ENCODE peak calls at places on chromosomes 4 and X, in six cellular contexts. One of them, this sample, is unnamed.

GRCh38 chr4:187393546-187394344 is 601.8 kb upstream of the ZFP42 start:
- DNase-seq in hepatocyte: no peak
- DNase-seq in progenitor cell of endocrine pancreas: no peak
- DNase-seq in epithelial cell of esophagus: no peak
- DNase-seq in activated B cell treated with CpG ODN at 0.5 μM for 24 hours: no peak
- DNase-seq in B cell: no peak
- DNase-seq in this sample: no peak

GRCh38 chr4:2339458-2340271 is 77.8 kb upstream of the MXD4 start:
- DNase-seq in epithelial cell of esophagus: no peak
- DNase-seq in progenitor cell of endocrine pancreas: peak
- DNase-seq in activated B cell treated with CpG ODN at 0.5 μM for 24 hours: no peak
- DNase-seq in hepatocyte: no peak
- DNase-seq in B cell: no peak
- DNase-seq in this sample: peak

GRCh38 chrX:64093761-64094160 is 111.7 kb downstream of the AMER1 start:
- DNase-seq in hepatocyte: no peak
- DNase-seq in epithelial cell of esophagus: peak
- DNase-seq in B cell: no peak
- DNase-seq in progenitor cell of endocrine pancreas: no peak
- DNase-seq in activated B cell treated with CpG ODN at 0.5 μM for 24 hours: no peak
- DNase-seq in this sample: no peak

GRCh38 chr4:153603835-153604234 is 80.2 kb upstream of the TLR2 start:
- DNase-seq in progenitor cell of endocrine pancreas: no peak
- DNase-seq in activated B cell treated with CpG ODN at 0.5 μM for 24 hours: no peak
- DNase-seq in epithelial cell of esophagus: no peak
- DNase-seq in hepatocyte: no peak
- DNase-seq in B cell: no peak
- DNase-seq in this sample: no peak

GRCh38 chr4:52588771-52589591 is 70.1 kb downstream of the USP46 start:
- DNase-seq in epithelial cell of esophagus: peak
- DNase-seq in activated B cell treated with CpG ODN at 0.5 μM for 24 hours: no peak
- DNase-seq in hepatocyte: no peak
- DNase-seq in progenitor cell of endocrine pancreas: no peak
- DNase-seq in B cell: no peak
- DNase-seq in this sample: no peak

GRCh38 chr4:2913168-2913567 is 50.0 kb downstream of the NOP14 start:
- DNase-seq in activated B cell treated with CpG ODN at 0.5 μM for 24 hours: no peak
- DNase-seq in B cell: no peak
- DNase-seq in epithelial cell of esophagus: no peak
- DNase-seq in hepatocyte: no peak
- DNase-seq in progenitor cell of endocrine pancreas: no peak
- DNase-seq in this sample: no peak

GRCh38 chr4:146207410-146207809 is 6.9 kb upstream of the REELD1 start:
- DNase-seq in epithelial cell of esophagus: no peak
- DNase-seq in hepatocyte: no peak
- DNase-seq in activated B cell treated with CpG ODN at 0.5 μM for 24 hours: no peak
- DNase-seq in B cell: no peak
- DNase-seq in progenitor cell of endocrine pancreas: no peak
- DNase-seq in this sample: no peak

GRCh38 chr4:61666248-61666647 is 466.1 kb downstream of the ADGRL3 start:
- DNase-seq in B cell: no peak
- DNase-seq in epithelial cell of esophagus: no peak
- DNase-seq in hepatocyte: no peak
- DNase-seq in progenitor cell of endocrine pancreas: no peak
- DNase-seq in activated B cell treated with CpG ODN at 0.5 μM for 24 hours: no peak
- DNase-seq in this sample: no peak

GRCh38 chrX:43644124-43644701 is 11.9 kb upstream of the MAOA start:
- DNase-seq in hepatocyte: peak
- DNase-seq in B cell: no peak
- DNase-seq in epithelial cell of esophagus: peak
- DNase-seq in activated B cell treated with CpG ODN at 0.5 μM for 24 hours: no peak
- DNase-seq in progenitor cell of endocrine pancreas: no peak
- DNase-seq in this sample: no peak

DNA sequence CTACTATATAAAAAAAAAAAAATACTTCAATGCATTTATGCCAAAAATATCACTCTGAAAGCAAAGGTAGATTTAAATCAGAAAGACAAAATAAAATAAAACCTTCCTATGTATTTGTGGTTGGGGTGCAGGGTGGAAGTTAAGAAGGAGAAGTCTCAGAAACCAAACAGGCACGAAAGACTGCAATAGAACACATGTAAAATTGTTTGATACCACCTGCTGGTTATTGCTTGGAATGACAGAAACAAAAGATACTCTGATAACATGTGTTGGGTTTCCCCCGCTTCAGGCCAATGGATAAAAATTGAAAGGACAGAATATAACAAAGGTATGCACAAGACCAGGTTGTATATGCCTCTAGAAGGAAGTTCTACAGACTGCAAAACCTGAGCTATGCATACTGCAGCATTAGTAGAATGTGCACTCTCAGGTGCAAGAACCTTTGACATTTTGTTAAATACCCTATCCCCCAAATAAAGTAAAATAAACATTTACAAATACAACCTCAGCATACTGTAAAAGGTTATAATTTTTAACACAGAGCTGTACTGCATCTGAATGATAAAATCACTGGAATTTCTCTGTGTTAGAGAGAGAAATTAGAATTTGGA is 118.8 kb downstream of the GABRA2 start:
- DNase-seq in B cell: peak
- DNase-seq in activated B cell treated with CpG ODN at 0.5 μM for 24 hours: no peak
- DNase-seq in hepatocyte: peak
- DNase-seq in epithelial cell of esophagus: peak
- DNase-seq in progenitor cell of endocrine pancreas: no peak
- DNase-seq in this sample: no peak
- TF ChIP-seq CTCF in B cell: peak
- TF ChIP-seq CTCF in activated B cell treated with CpG ODN at 0.5 μM for 24 hours: no peak
- TF ChIP-seq CTCF in hepatocyte: peak
- TF ChIP-seq CTCF in epithelial cell of esophagus: peak
- TF ChIP-seq CTCF in progenitor cell of endocrine pancreas: peak
- TF ChIP-seq CTCF in this sample: peak

GRCh38 chr4:176053785-176054184 is 11.9 kb upstream of the WDR17 start:
- DNase-seq in epithelial cell of esophagus: no peak
- DNase-seq in hepatocyte: no peak
- DNase-seq in activated B cell treated with CpG ODN at 0.5 μM for 24 hours: no peak
- DNase-seq in progenitor cell of endocrine pancreas: no peak
- DNase-seq in B cell: no peak
- DNase-seq in this sample: no peak

GRCh38 chr4:176052744-176053143 is 12.9 kb upstream of the WDR17 start:
- DNase-seq in epithelial cell of esophagus: no peak
- DNase-seq in activated B cell treated with CpG ODN at 0.5 μM for 24 hours: no peak
- DNase-seq in hepatocyte: no peak
- DNase-seq in B cell: peak
- DNase-seq in progenitor cell of endocrine pancreas: no peak
- DNase-seq in this sample: no peak

DNA sequence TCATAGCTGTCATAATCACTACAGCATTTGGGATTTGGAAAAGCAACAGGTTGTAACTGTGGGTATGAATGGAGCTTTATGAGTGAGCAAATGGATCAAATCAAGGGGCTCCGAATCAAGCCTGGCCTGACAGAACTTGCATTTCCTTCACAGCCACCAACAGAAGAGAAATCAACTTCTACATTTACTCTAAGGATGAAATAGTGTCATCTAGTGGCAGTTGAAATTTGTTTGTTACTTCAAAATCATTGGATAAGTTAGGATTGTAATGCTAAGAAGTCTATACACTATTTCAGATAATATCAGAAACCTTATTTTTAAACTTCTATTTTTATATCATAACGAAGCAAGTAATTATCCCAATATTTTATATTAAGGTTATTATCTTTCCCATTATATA is 10.7 kb upstream of the WDR17 start:
- DNase-seq in B cell: no peak
- DNase-seq in hepatocyte: no peak
- DNase-seq in progenitor cell of endocrine pancreas: no peak
- DNase-seq in activated B cell treated with CpG ODN at 0.5 μM for 24 hours: no peak
- DNase-seq in epithelial cell of esophagus: no peak
- DNase-seq in this sample: no peak
- TF ChIP-seq CTCF in B cell: no peak
- TF ChIP-seq CTCF in hepatocyte: peak
- TF ChIP-seq CTCF in progenitor cell of endocrine pancreas: no peak
- TF ChIP-seq CTCF in activated B cell treated with CpG ODN at 0.5 μM for 24 hours: no peak
- TF ChIP-seq CTCF in epithelial cell of esophagus: no peak
- TF ChIP-seq CTCF in this sample: no peak

GRCh38 chr4:56259595-56259994 is 127.7 kb downstream of the AASDH start:
- DNase-seq in hepatocyte: no peak
- DNase-seq in epithelial cell of esophagus: no peak
- DNase-seq in B cell: no peak
- DNase-seq in progenitor cell of endocrine pancreas: no peak
- DNase-seq in activated B cell treated with CpG ODN at 0.5 μM for 24 hours: no peak
- DNase-seq in this sample: no peak
- TF ChIP-seq CTCF in hepatocyte: no peak
- TF ChIP-seq CTCF in epithelial cell of esophagus: no peak
- TF ChIP-seq CTCF in B cell: no peak
- TF ChIP-seq CTCF in progenitor cell of endocrine pancreas: no peak
- TF ChIP-seq CTCF in activated B cell treated with CpG ODN at 0.5 μM for 24 hours: no peak
- TF ChIP-seq CTCF in this sample: no peak

DNA sequence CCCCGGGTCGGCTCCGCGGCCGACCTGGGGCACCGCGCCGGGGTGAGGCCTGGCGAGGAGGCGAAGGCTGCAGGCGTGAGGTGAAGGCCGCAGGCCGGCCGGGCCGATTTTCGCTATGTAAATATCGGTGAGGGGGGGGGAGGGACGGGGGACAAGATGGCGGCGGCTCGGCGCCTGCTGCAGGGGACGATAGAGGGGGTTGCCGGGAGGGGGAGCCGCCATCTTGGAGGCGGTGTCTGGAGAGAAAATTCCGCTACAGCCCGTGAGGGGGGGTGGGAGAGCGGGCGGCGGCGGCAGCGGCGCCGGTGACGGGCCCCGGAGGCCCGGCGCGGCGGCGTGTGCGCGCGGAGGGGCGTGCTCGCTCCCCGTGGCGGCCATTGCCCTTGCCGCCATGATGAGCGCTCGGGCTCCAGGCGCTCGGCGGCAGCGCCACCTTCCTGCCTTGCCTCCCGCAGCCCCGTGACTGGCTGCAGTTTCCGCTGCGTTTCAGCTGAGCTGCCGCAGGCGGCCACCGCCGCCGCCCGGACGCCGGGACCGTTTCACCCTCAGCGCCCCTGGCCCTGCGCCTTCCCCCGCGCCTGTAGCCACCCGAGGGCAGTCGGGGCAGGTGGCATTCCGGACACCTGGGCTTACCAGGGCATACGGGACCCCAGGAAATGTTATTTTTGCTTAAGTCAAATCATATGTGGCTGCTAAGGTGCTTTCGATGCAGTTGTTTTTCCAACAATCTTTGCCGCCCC is 692 bp downstream of the ZFX start:
- DNase-seq in B cell: peak
- DNase-seq in activated B cell treated with CpG ODN at 0.5 μM for 24 hours: peak
- DNase-seq in epithelial cell of esophagus: peak
- DNase-seq in progenitor cell of endocrine pancreas: peak
- DNase-seq in hepatocyte: peak
- DNase-seq in this sample: peak
- TF ChIP-seq CTCF in B cell: peak
- TF ChIP-seq CTCF in activated B cell treated with CpG ODN at 0.5 μM for 24 hours: no peak
- TF ChIP-seq CTCF in epithelial cell of esophagus: peak
- TF ChIP-seq CTCF in progenitor cell of endocrine pancreas: peak
- TF ChIP-seq CTCF in hepatocyte: peak
- TF ChIP-seq CTCF in this sample: peak

GRCh38 chr4:185227131-185227551 is 17.7 kb downstream of the SNX25 start:
- DNase-seq in hepatocyte: peak
- DNase-seq in epithelial cell of esophagus: no peak
- DNase-seq in activated B cell treated with CpG ODN at 0.5 μM for 24 hours: no peak
- DNase-seq in B cell: no peak
- DNase-seq in progenitor cell of endocrine pancreas: no peak
- DNase-seq in this sample: no peak
- TF ChIP-seq CTCF in hepatocyte: peak
- TF ChIP-seq CTCF in epithelial cell of esophagus: no peak
- TF ChIP-seq CTCF in activated B cell treated with CpG ODN at 0.5 μM for 24 hours: no peak
- TF ChIP-seq CTCF in B cell: no peak
- TF ChIP-seq CTCF in progenitor cell of endocrine pancreas: no peak
- TF ChIP-seq CTCF in this sample: no peak

GRCh38 chrX:108001218-108001814 is 19.1 kb upstream of the TEX13B start:
- DNase-seq in epithelial cell of esophagus: peak
- DNase-seq in progenitor cell of endocrine pancreas: no peak
- DNase-seq in B cell: peak
- DNase-seq in activated B cell treated with CpG ODN at 0.5 μM for 24 hours: no peak
- DNase-seq in hepatocyte: peak
- DNase-seq in this sample: no peak
- TF ChIP-seq CTCF in epithelial cell of esophagus: peak
- TF ChIP-seq CTCF in progenitor cell of endocrine pancreas: peak
- TF ChIP-seq CTCF in B cell: peak
- TF ChIP-seq CTCF in activated B cell treated with CpG ODN at 0.5 μM for 24 hours: no peak
- TF ChIP-seq CTCF in hepatocyte: peak
- TF ChIP-seq CTCF in this sample: no peak

GRCh38 chr4:121535351-121535750 is 154.5 kb upstream of the QRFPR start:
- DNase-seq in activated B cell treated with CpG ODN at 0.5 μM for 24 hours: no peak
- DNase-seq in progenitor cell of endocrine pancreas: no peak
- DNase-seq in epithelial cell of esophagus: no peak
- DNase-seq in B cell: no peak
- DNase-seq in hepatocyte: no peak
- DNase-seq in this sample: no peak
- TF ChIP-seq CTCF in activated B cell treated with CpG ODN at 0.5 μM for 24 hours: no peak
- TF ChIP-seq CTCF in progenitor cell of endocrine pancreas: no peak
- TF ChIP-seq CTCF in epithelial cell of esophagus: peak
- TF ChIP-seq CTCF in B cell: no peak
- TF ChIP-seq CTCF in hepatocyte: no peak
- TF ChIP-seq CTCF in this sample: no peak